ENCODE peak calls at places on chromosomes 13 and 19, in four cellular contexts. D is NCI-H1105, P is midbrain, W is AG09319. F is an unnamed sample.

GRCh38 chr13:29532136-29532535 is 63.4 kb downstream of the SLC7A1 start:
- DNase-seq in D (no peak), P (no peak), W (no peak), F (no peak)

GRCh38 chr13:44267966-44268365 is 105.7 kb upstream of the SERP2 start:
- DNase-seq in P (no peak), W (peak), D (no peak), F (no peak)

GRCh38 chr19:11551603-11552235 is 7.3 kb downstream of the ELOF1 start:
- DNase-seq in D (no peak), W (no peak), P (no peak), F (no peak)

GRCh38 chr19:29492761-29493160 is 33.0 kb upstream of the VSTM2B start:
- DNase-seq in W (no peak), D (no peak), P (peak), F (no peak)

GRCh38 chr19:30450101-30450500 is 77.9 kb downstream of the ZNF536 start:
- DNase-seq in P (peak), W (peak), D (peak), F (no peak)

GRCh38 chr19:28669804-28670203 is 543.1 kb downstream of the UQCRFS1 start:
- DNase-seq in D (no peak), P (no peak), W (no peak), F (no peak)

GRCh38 chr13:35309711-35310110 is 166.8 kb downstream of the MAB21L1 start:
- DNase-seq in P (no peak), D (no peak), W (no peak), F (no peak)

GRCh38 chr13:51905787-51906186 is 44.0 kb downstream of the CCDC70 start:
- DNase-seq in D (no peak), P (no peak), W (no peak), F (no peak)

GRCh38 chr19:14166448-14166847 is 30.1 kb upstream of the ASF1B start:
- DNase-seq in W (no peak), D (no peak), P (no peak), F (no peak)

GRCh38 chr19:5953680-5954213 is 24.2 kb downstream of the RANBP3 start:
- DNase-seq in P (no peak), W (no peak), D (no peak), F (no peak)

GRCh38 chr19:53156888-53157287 is 2.0 kb downstream of the ZNF347 start:
- DNase-seq in P (no peak), D (no peak), W (no peak), F (no peak)

GRCh38 chr19:35266149-35266903 is 2.4 kb upstream of the USF2 start:
- DNase-seq in W (no peak), P (no peak), D (no peak), F (no peak)

GRCh38 chr19:44608391-44608821 is 5.0 kb upstream of the IGSF23 start:
- DNase-seq in D (no peak), W (no peak), P (no peak), F (no peak)

GRCh38 chr19:51440846-51441409 is 17.3 kb downstream of the SIGLEC8 start:
- DNase-seq in P (no peak), W (no peak), D (no peak), F (no peak)

GRCh38 chr19:22446605-22447004 is 24.5 kb upstream of the ZNF98 start:
- DNase-seq in P (no peak), D (no peak), W (no peak), F (no peak)

GRCh38 chr13:52651880-52652169 is 811 bp upstream of the SUGT1 start:
- DNase-seq in W (no peak), P (no peak), D (peak), F (no peak)

GRCh38 chr19:28634031-28634328 is 579.0 kb downstream of the UQCRFS1 start:
- DNase-seq in D (no peak), W (no peak), P (no peak), F (no peak)

GRCh38 chr19:15251749-15252397 is 19.6 kb upstream of the EPHX3 start:
- DNase-seq in D (no peak), P (no peak), W (peak), F (no peak)

F was measured in MM.1S.